ENCODE peak calls at places on chromosomes 5 and 9, in six cellular contexts. A, Z, H, V, U and C are unnamed samples.

GRCh38 chr9:131555841-131556673 is 10.7 kb downstream of the PRRT1B start:
- DNase-seq in A (no peak), Z (no peak), H (no peak), V (no peak), U (no peak), C (no peak)

GRCh38 chr5:166441-167372 is 24.6 kb upstream of the LRRC14B start:
- DNase-seq in A (no peak), Z (no peak), H (no peak), V (no peak), U (no peak), C (no peak)

GRCh38 chr5:90528704-90529233 is 615 bp downstream of the LYSMD3 start:
- DNase-seq in A (no peak), Z (peak), H (no peak), V (no peak), U (no peak), C (no peak)

GRCh38 chr5:759111-759741 is 25.3 kb downstream of the ZDHHC11B start:
- DNase-seq in A (peak), Z (no peak), H (no peak), V (no peak), U (no peak), C (peak)

GRCh38 chr9:14797442-14797841 is 74.9 kb upstream of the CER1 start:
- DNase-seq in A (no peak), Z (no peak), H (no peak), V (no peak), U (no peak), C (no peak)

GRCh38 chr9:86557918-86558317 is 203.7 kb upstream of the TUT7 start:
- DNase-seq in A (no peak), Z (no peak), H (no peak), V (no peak), U (no peak), C (no peak)

GRCh38 chr5:113510836-113511451 is 2.5 kb upstream of the YTHDC2 start:
- DNase-seq in A (no peak), Z (no peak), H (no peak), V (no peak), U (no peak), C (no peak)

GRCh38 chr9:3906437-3907213 is 380.8 kb upstream of the RFX3 start:
- DNase-seq in A (peak), Z (no peak), H (no peak), V (no peak), U (peak), C (no peak)

GRCh38 chr5:105963856-105964255 is 1706.9 kb downstream of the EFNA5 start:
- DNase-seq in A (no peak), Z (no peak), H (no peak), V (no peak), U (no peak), C (no peak)

GRCh38 chr5:39670391-39670790 is 245.6 kb upstream of the DAB2 start:
- DNase-seq in A (no peak), Z (no peak), H (no peak), V (no peak), U (no peak), C (no peak)

GRCh38 chr5:178165585-178165984 is 11.9 kb upstream of the NHP2 start:
- DNase-seq in A (no peak), Z (no peak), H (no peak), V (no peak), U (no peak), C (no peak)

GRCh38 chr5:135834639-135835529 is at the start of gene SLC25A48:
- DNase-seq in A (no peak), Z (no peak), H (no peak), V (no peak), U (no peak), C (no peak)

DNA sequence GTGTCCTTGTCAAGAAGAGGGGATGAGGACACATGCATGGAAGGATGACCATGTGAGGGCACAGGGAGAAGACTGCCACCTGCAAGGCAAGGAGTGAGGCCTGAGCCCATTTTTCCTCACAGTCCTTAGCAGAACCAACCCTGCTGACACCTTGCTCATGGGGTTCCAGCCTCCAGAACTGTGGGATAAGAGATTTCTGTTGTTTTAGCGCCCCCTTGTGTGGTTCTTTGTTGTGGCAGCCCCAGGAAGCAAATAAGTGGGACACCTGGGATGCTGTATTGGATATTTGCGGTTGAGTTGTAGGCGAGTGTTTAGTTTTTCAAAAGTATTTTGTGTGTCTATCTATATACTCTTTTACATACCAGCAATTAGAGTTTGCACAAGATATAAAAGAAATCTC is 206.4 kb downstream of the NXNL2 start:
- DNase-seq in A (no peak), Z (no peak), H (no peak), V (no peak), U (no peak), C (no peak)
- TF ChIP-seq CTCF in A (no peak), Z (no peak), H (no peak), V (peak), U (peak), C (peak)

GRCh38 chr9:105357937-105358336 is 89.9 kb upstream of the FSD1L start:
- DNase-seq in A (no peak), Z (no peak), H (no peak), V (peak), U (no peak), C (no peak)

GRCh38 chr9:105359899-105360298 is 87.9 kb upstream of the FSD1L start:
- DNase-seq in A (no peak), Z (no peak), H (no peak), V (peak), U (no peak), C (no peak)

GRCh38 chr9:105362470-105362869 is 85.4 kb upstream of the FSD1L start:
- DNase-seq in A (no peak), Z (no peak), H (no peak), V (no peak), U (no peak), C (no peak)

GRCh38 chr9:105361873-105362272 is 86.0 kb upstream of the FSD1L start:
- DNase-seq in A (no peak), Z (no peak), H (no peak), V (no peak), U (no peak), C (no peak)

DNA sequence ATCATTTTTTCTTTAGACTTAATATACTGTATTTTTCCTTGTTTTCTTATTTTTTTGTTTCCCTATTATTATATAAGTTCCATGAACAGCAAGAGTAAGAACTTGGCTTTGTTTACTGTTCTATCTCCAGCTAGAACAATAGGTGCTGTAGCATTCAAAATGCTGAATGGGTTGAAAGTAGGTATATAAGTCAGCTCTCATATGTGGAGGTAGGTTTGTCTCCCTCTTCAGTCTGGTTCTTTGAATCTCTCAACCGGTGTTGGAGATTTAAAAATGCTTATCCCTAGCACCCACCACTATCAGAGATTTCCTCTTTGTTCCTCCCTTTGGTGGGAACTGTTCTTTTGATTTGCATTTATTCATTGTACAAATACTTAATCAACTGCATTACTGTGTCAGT is 87.5 kb upstream of the FSD1L start:
- DNase-seq in A (no peak), Z (no peak), H (no peak), V (no peak), U (no peak), C (no peak)
- TF ChIP-seq CTCF in A (no peak), Z (no peak), H (no peak), V (no peak), U (no peak), C (no peak)

GRCh38 chr5:100706796-100707195 is 171.6 kb downstream of the FAM174A start:
- DNase-seq in A (no peak), Z (no peak), H (no peak), V (no peak), U (no peak), C (no peak)
- TF ChIP-seq CTCF in A (no peak), Z (peak), H (peak), V (peak), U (peak), C (no peak)

GRCh38 chr9:92032891-92033290 is 82.3 kb downstream of the SPTLC1 start:
- DNase-seq in A (no peak), Z (no peak), H (no peak), V (no peak), U (no peak), C (no peak)

GRCh38 chr9:92026206-92027002 is 76.4 kb upstream of the ROR2 start:
- DNase-seq in A (no peak), Z (no peak), H (no peak), V (no peak), U (no peak), C (no peak)

GRCh38 chr9:92030367-92030766 is 80.3 kb upstream of the ROR2 start:
- DNase-seq in A (no peak), Z (no peak), H (no peak), V (no peak), U (no peak), C (no peak)

GRCh38 chr9:92033307-92033706 is 81.9 kb downstream of the SPTLC1 start:
- DNase-seq in A (no peak), Z (no peak), H (no peak), V (no peak), U (no peak), C (no peak)

DNA sequence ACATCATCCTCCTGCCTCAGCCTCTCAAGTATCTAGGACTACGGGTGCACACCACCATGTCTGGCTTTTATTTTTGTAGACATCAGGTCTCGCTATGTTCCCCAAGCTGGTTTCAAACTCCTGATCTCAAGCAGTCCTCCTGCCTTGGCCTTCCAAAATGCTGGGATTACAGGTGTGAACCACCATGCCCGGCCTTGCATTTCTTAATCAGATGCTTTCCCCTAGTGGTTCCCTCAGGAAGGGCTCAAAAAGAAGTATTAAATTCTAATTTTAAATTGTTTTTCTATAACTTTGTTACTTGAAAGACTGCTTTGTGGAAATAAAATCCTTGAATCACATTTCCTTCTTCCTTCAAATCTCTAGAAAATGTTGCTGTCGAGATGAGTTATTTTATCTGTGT is 79.5 kb upstream of the ROR2 start:
- DNase-seq in A (no peak), Z (no peak), H (no peak), V (no peak), U (no peak), C (no peak)
- TF ChIP-seq CTCF in A (no peak), Z (no peak), H (no peak), V (no peak), U (peak), C (no peak)

GRCh38 chr9:113651896-113652295 is 188.4 kb downstream of the RGS3 start:
- DNase-seq in A (no peak), Z (no peak), H (no peak), V (no peak), U (no peak), C (no peak)
- TF ChIP-seq CTCF in A (no peak), Z (no peak), H (no peak), V (no peak), U (no peak), C (no peak)

GRCh38 chr9:12554636-12555035 is 138.5 kb upstream of the TYRP1 start:
- DNase-seq in A (no peak), Z (no peak), H (no peak), V (no peak), U (no peak), C (no peak)
- TF ChIP-seq CTCF in A (no peak), Z (no peak), H (no peak), V (peak), U (no peak), C (peak)

GRCh38 chr5:140835622-140836510 is 1.8 kb downstream of the PCDHA7 start:
- DNase-seq in A (no peak), Z (no peak), H (no peak), V (no peak), U (no peak), C (no peak)

GRCh38 chr5:140828402-140828737 is 610 bp downstream of the PCDHA6 start:
- DNase-seq in A (no peak), Z (no peak), H (no peak), V (no peak), U (no peak), C (no peak)

DNA sequence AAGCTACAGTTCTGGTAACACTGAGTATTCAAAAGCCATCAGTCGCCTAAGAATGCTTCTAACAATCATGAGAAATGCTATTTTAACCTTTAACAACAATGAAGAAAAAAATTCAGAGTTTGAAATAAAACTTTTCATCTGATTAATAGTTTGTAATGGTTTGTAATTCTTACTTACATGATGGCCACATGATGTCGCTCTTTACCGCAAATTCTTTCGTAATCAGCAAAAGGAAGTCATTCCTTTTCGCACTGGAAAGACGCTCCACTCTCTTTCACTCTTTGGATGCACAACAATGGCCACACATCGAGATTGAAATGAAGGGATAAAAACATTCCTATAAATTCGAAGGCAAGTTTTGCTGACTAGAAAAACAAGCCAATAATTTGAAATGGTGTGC is at the start of gene PCDHA7:
- DNase-seq in A (no peak), Z (no peak), H (no peak), V (no peak), U (no peak), C (no peak)
- TF ChIP-seq CTCF in A (no peak), Z (no peak), H (no peak), V (no peak), U (no peak), C (no peak)

GRCh38 chr9:16925426-16925825 is 55.0 kb upstream of the BNC2 start:
- DNase-seq in A (no peak), Z (no peak), H (no peak), V (no peak), U (no peak), C (no peak)
- TF ChIP-seq CTCF in A (no peak), Z (no peak), H (no peak), V (no peak), U (no peak), C (no peak)

DNA sequence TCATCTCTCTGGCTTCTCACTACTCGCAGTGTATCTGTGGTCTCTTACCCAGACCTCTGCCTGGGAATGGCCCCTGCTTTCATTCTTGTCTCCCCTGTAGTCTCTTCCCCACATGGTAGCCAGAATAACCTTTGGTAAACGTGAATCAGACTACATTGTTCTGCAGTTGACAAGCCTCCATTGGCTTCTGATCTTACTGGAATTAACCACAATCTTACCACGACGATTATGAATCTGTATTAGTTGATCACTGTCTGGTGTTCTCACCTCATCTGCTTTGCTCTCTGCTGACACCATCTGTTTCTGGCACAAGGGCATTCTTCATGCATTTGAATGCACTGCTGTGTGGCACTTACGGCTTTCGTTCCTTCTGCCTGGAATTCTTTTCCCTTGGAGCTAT is 781.2 kb downstream of the MTRR start:
- DNase-seq in A (no peak), Z (no peak), H (no peak), V (no peak), U (no peak), C (no peak)
- TF ChIP-seq CTCF in A (no peak), Z (no peak), H (no peak), V (no peak), U (no peak), C (no peak)